ENCODE peak calls at places on chromosomes 4 and X, in five cellular contexts. D, L, S, J and P are unnamed samples.

GRCh38 chr4:156575430-156576073 is 396.0 kb downstream of the PDGFC start:
- DNase-seq in L (peak; percentile 60), S (no peak), D (no peak), J (no peak), P (peak; percentile 52)

GRCh38 chrX:131827935-131828334 is 195.2 kb upstream of the STK26 start:
- DNase-seq in L (no peak), S (peak; percentile 41), J (peak; percentile 42), D (no peak), P (peak; percentile 53)

GRCh38 chr4:148542922-148543623 is 100.9 kb upstream of the NR3C2 start:
- DNase-seq in J (no peak), L (no peak), S (no peak), D (peak; percentile 23), P (no peak)

GRCh38 chr4:4227510-4228355 is 1.0 kb upstream of the OTOP1 start:
- DNase-seq in L (peak; percentile 58), D (no peak), S (no peak), J (no peak), P (peak; percentile 34)

GRCh38 chr4:37759833-37760232 is 66.7 kb upstream of the PGM2 start:
- DNase-seq in D (no peak), L (no peak), S (no peak), J (no peak), P (no peak)

GRCh38 chr4:153142700-153143438 is 61.4 kb upstream of the TRIM2 start:
- DNase-seq in L (peak; percentile 68), J (peak; percentile 42), D (peak; percentile 73), S (peak; percentile 83), P (peak; percentile 72)

GRCh38 chr4:188971125-188971524 is 831.9 kb downstream of the TRIML1 start:
- DNase-seq in S (no peak), L (no peak), D (peak; percentile 28), J (no peak), P (no peak)

GRCh38 chrX:3345281-3346081 is 971 bp downstream of the MXRA5 start:
- DNase-seq in J (peak; percentile 23), D (no peak), S (peak; percentile 74), L (peak; percentile 60), P (peak; percentile 61)

GRCh38 chrX:25015486-25016360 is at the start of gene ARX:
- DNase-seq in J (peak; percentile 64), S (peak; percentile 53), L (peak; percentile 77), D (peak; percentile 42), P (peak; percentile 94)

GRCh38 chrX:77675986-77676385 is 110.0 kb downstream of the ATRX start:
- DNase-seq in D (no peak), J (no peak), S (no peak), L (no peak), P (no peak)

GRCh38 chrX:68534696-68535095 is 35.8 kb downstream of the YIPF6 start:
- DNase-seq in J (no peak), D (peak; percentile 12), S (no peak), L (no peak), P (no peak)

GRCh38 chr4:174332741-174333493 is 49.2 kb downstream of the CEP44 start:
- DNase-seq in J (no peak), L (no peak), S (no peak), D (no peak), P (no peak)

GRCh38 chr4:137694138-137694537 is 161.8 kb upstream of the PCDH18 start:
- DNase-seq in J (no peak), D (no peak), L (no peak), S (no peak), P (no peak)

GRCh38 chr4:153137677-153138630 is 66.3 kb upstream of the TRIM2 start:
- DNase-seq in S (no peak), D (no peak), L (no peak), J (no peak), P (no peak)

GRCh38 chrX:47143894-47144625 is 442 bp downstream of the NDUFB11 start:
- DNase-seq in L (no peak), J (no peak), S (peak; percentile 61), D (peak; percentile 16), P (no peak)

GRCh38 chr4:176660561-176660960 is 132.2 kb downstream of the VEGFC start:
- DNase-seq in J (no peak), L (no peak), D (no peak), S (peak; percentile 6), P (peak; percentile 32)

GRCh38 chrX:145865082-145865481 is 47.5 kb downstream of the SLITRK2 start:
- DNase-seq in L (no peak), J (no peak), D (no peak), S (no peak), P (no peak)

GRCh38 chrX:38426785-38427184 is 74.4 kb downstream of the OTC start:
- DNase-seq in J (no peak), D (no peak), L (no peak), S (no peak), P (no peak)

GRCh38 chr4:96955226-96955625 is 1115.3 kb downstream of the PDHA2 start:
- DNase-seq in J (no peak), L (no peak), D (no peak), S (no peak), P (no peak)

GRCh38 chr4:16001484-16001858 is 38.5 kb upstream of the FGFBP2 start:
- DNase-seq in L (peak; percentile 61), J (peak; percentile 56), S (peak; percentile 81), D (peak; percentile 72), P (peak; percentile 90)

GRCh38 chr4:175671491-175671934 is 140.6 kb downstream of the GPM6A start:
- DNase-seq in D (no peak), J (peak; percentile 20), S (no peak), L (peak; percentile 58), P (peak; percentile 61)

GRCh38 chr4:54185380-54185779 is 43.7 kb upstream of the PDGFRA start:
- DNase-seq in L (no peak), S (no peak), J (no peak), D (no peak), P (no peak)

GRCh38 chr4:95505149-95505548 is 43.6 kb downstream of the UNC5C start:
- DNase-seq in S (peak; percentile 59), L (no peak), J (peak; percentile 11), D (peak; percentile 55), P (no peak)

GRCh38 chr4:4946416-4946815 is 72.8 kb downstream of the CYTL1 start:
- DNase-seq in D (no peak), L (no peak), S (no peak), J (no peak), P (no peak)

GRCh38 chrX:78314561-78314960 is 12.8 kb downstream of the CYSLTR1 start:
- DNase-seq in D (no peak), S (no peak), L (no peak), J (no peak), P (no peak)

GRCh38 chr4:24748758-24749350 is 46.5 kb upstream of the SOD3 start:
- DNase-seq in L (no peak), D (no peak), J (no peak), S (no peak), P (no peak)

GRCh38 chr4:116099596-116099995 is 985.8 kb downstream of the TRAM1L1 start:
- DNase-seq in J (no peak), L (no peak), D (no peak), S (peak; percentile 24), P (no peak)

GRCh38 chr4:88230953-88231835 is 53.2 kb downstream of the PPM1K start:
- DNase-seq in S (no peak), L (peak; percentile 35), J (no peak), D (peak; percentile 20), P (no peak)

GRCh38 chr4:62871057-62871456 is 1538.2 kb downstream of the TECRL start:
- DNase-seq in L (no peak), D (no peak), S (no peak), J (no peak), P (no peak)

GRCh38 chr4:183082053-183082452 is 17.0 kb upstream of the WWC2 start:
- DNase-seq in D (no peak), J (no peak), L (no peak), S (no peak), P (no peak)

GRCh38 chr4:3285558-3286334 is 7.1 kb upstream of the RGS12 start:
- DNase-seq in L (peak; percentile 46), D (peak; percentile 32), S (peak; percentile 31), J (no peak), P (peak; percentile 30)

GRCh38 chr4:84535901-84536300 is 36.8 kb upstream of the NKX6-1 start:
- DNase-seq in J (no peak), D (no peak), S (no peak), L (no peak), P (no peak)

GRCh38 chrX:37989304-37989703 is 17.0 kb upstream of the SYTL5 start:
- DNase-seq in D (no peak), J (no peak), S (no peak), L (no peak), P (no peak)

GRCh38 chr4:5789141-5789540 is 78.1 kb downstream of the EVC start:
- DNase-seq in L (peak; percentile 31), D (no peak), J (no peak), S (no peak), P (peak; percentile 10)

GRCh38 chrX:19840899-19841648 is 46.3 kb downstream of the SH3KBP1 start:
- DNase-seq in D (no peak), J (no peak), S (no peak), L (no peak), P (peak; percentile 49)

DNA sequence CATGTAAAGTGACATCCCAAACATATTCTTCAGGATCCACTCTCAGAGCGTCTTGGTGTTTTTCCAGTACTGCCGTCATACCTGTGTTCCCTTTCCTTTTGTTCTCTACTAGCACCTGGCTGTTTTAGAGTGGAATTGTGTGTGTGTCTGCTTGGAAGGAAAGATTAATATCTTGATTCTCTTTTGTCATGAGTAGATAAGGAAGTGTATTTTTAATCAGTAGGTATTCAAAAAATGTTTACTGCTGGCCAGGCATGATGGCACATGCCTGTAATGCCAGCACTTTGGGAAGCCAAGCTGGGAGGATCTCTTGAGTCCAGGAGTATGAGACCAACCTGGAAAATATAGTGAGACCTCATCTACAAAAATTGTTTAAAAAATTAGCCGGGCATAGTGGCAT is 198.8 kb downstream of the CBR4 start:
- DNase-seq in J (no peak), L (no peak), S (no peak), D (no peak), P (no peak)
- H3K14ac ChIP-seq in J (no peak overlapping the region), L (no peak overlapping the region), S (no peak overlapping the region), D (peak overlapping the region; percentile 32), P (no peak overlapping the region)

GRCh38 chrX:12716574-12716973 is 74.6 kb upstream of the PRPS2 start:
- DNase-seq in J (no peak), D (no peak), L (no peak), S (no peak), P (no peak)
- H2BK120ac ChIP-seq in J (no peak overlapping the region), D (no peak overlapping the region), L (no peak overlapping the region), S (no peak overlapping the region), P (no peak overlapping the region)

GRCh38 chr4:8553958-8554357 is 26.2 kb upstream of the GPR78 start:
- DNase-seq in D (no peak), S (no peak), J (no peak), L (no peak), P (no peak)

GRCh38 chr4:8553216-8553615 is 27.0 kb upstream of the GPR78 start:
- DNase-seq in D (no peak), J (no peak), S (no peak), L (no peak), P (no peak)

GRCh38 chr4:8556341-8557150 is 23.6 kb upstream of the GPR78 start:
- DNase-seq in S (no peak), J (no peak), L (no peak), D (no peak), P (no peak)

GRCh38 chr4:8555716-8556115 is 24.5 kb upstream of the GPR78 start:
- DNase-seq in L (no peak), S (no peak), J (no peak), D (no peak), P (no peak)

GRCh38 chr4:8554555-8555100 is 25.6 kb upstream of the GPR78 start:
- DNase-seq in S (no peak), D (no peak), L (no peak), J (no peak), P (no peak)
- H4K91ac ChIP-seq in S (no peak overlapping the region), D (no peak overlapping the region), L (no peak overlapping the region), J (no peak overlapping the region), P (no peak overlapping the region)

GRCh38 chr4:40946652-40947051 is 196.9 kb downstream of the NSUN7 start:
- DNase-seq in S (no peak), L (peak; percentile 16), D (no peak), J (no peak), P (no peak)
- H3K14ac ChIP-seq in S (no peak overlapping the region), L (no peak overlapping the region), D (no peak overlapping the region), J (no peak overlapping the region), P (no peak overlapping the region)